ENCODE peak calls at places on chromosomes 6 and 20, in eight cellular contexts. H is caudate nucleus; J is SK-N-SH; Z is AG04450; F is adrenal gland; V is stomach; Y is suprapubic skin; N is effector memory CD4-positive, alpha-beta T cell. B is an unnamed sample.

GRCh38 chr6:63764318-63764916 is 128.8 kb downstream of the PHF3 start:
- DNase-seq in H (no peak), J (no peak), Z (peak), F (no peak), V (no peak), Y (no peak), N (no peak), B (no peak)

GRCh38 chr20:5149892-5150225 is 23.1 kb downstream of the CDS2 start:
- DNase-seq in H (no peak), J (no peak), Z (no peak), F (no peak), V (no peak), Y (no peak), N (no peak), B (no peak)

GRCh38 chr6:140572129-140572528 is 1197.7 kb upstream of the CITED2 start:
- DNase-seq in H (no peak), J (no peak), Z (peak), F (peak), V (no peak), Y (no peak), N (no peak), B (no peak)

GRCh38 chr6:108568101-108568500 is 7.4 kb downstream of the FOXO3 start:
- DNase-seq in H (no peak), J (no peak), Z (no peak), F (no peak), V (no peak), Y (no peak), N (no peak), B (no peak)

GRCh38 chr20:18679020-18679419 is 91.2 kb downstream of the DTD1 start:
- DNase-seq in H (no peak), J (no peak), Z (no peak), F (no peak), V (peak), Y (no peak), N (no peak), B (no peak)

GRCh38 chr6:133701633-133702331 is 187.1 kb upstream of the TCF21 start:
- DNase-seq in H (no peak), J (no peak), Z (no peak), F (peak), V (no peak), Y (no peak), N (no peak), B (no peak)

GRCh38 chr6:130421567-130421966 is 55.8 kb downstream of the TMEM200A start:
- DNase-seq in H (no peak), J (no peak), Z (peak), F (no peak), V (no peak), Y (no peak), N (no peak), B (no peak)

GRCh38 chr6:2468601-2468955 is 223.2 kb upstream of the GMDS start:
- DNase-seq in H (no peak), J (no peak), Z (no peak), F (no peak), V (no peak), Y (no peak), N (no peak), B (no peak)

GRCh38 chr6:43273707-43274106 is 24.4 kb upstream of the SLC22A7 start:
- DNase-seq in H (no peak), J (no peak), Z (no peak), F (no peak), V (no peak), Y (no peak), N (no peak), B (no peak)

GRCh38 chr6:125742433-125743120 is 6.9 kb upstream of the HEY2 start:
- DNase-seq in H (no peak), J (no peak), Z (no peak), F (no peak), V (no peak), Y (no peak), N (no peak), B (no peak)

GRCh38 chr20:8132015-8132631 is at the start of gene PLCB1:
- DNase-seq in H (peak), J (peak), Z (peak), F (peak), V (peak), Y (peak), N (peak), B (peak)

GRCh38 chr20:14445310-14445709 is 107.9 kb upstream of the FLRT3 start:
- DNase-seq in H (no peak), J (no peak), Z (peak), F (no peak), V (no peak), Y (no peak), N (no peak), B (no peak)

GRCh38 chr6:683742-684440 is 9.0 kb downstream of the EXOC2 start:
- DNase-seq in H (no peak), J (peak), Z (peak), F (no peak), V (no peak), Y (no peak), N (no peak), B (peak)

GRCh38 chr20:1273366-1273765 is 7.3 kb downstream of the SNPH start:
- DNase-seq in H (no peak), J (no peak), Z (no peak), F (no peak), V (no peak), Y (no peak), N (no peak), B (no peak)

GRCh38 chr6:3608159-3608558 is 143.4 kb downstream of the PXDC1 start:
- DNase-seq in H (no peak), J (no peak), Z (no peak), F (no peak), V (no peak), Y (no peak), N (no peak), B (no peak)

GRCh38 chr20:25031241-25031640 is 26.7 kb downstream of the ACSS1 start:
- DNase-seq in H (no peak), J (no peak), Z (no peak), F (no peak), V (no peak), Y (no peak), N (no peak), B (no peak)

GRCh38 chr20:20946122-20946759 is 159.9 kb downstream of the LINC00237 start:
- DNase-seq in H (no peak), J (no peak), Z (no peak), F (no peak), V (no peak), Y (no peak), N (no peak), B (no peak)

GRCh38 chr6:151370509-151371078 is 20.8 kb downstream of the ZBTB2 start:
- DNase-seq in H (no peak), J (no peak), Z (no peak), F (no peak), V (no peak), Y (no peak), N (no peak), B (peak)

GRCh38 chr6:165571721-165572132 is 91.3 kb downstream of the PDE10A start:
- DNase-seq in H (no peak), J (no peak), Z (no peak), F (no peak), V (no peak), Y (no peak), N (no peak), B (no peak)

GRCh38 chr6:136236491-136237293 is 13.4 kb downstream of the MTFR2 start:
- DNase-seq in H (no peak), J (no peak), Z (no peak), F (no peak), V (no peak), Y (no peak), N (no peak), B (peak)

GRCh38 chr20:1721687-1722512 is 64.3 kb upstream of the SIRPG start:
- DNase-seq in H (no peak), J (no peak), Z (no peak), F (no peak), V (no peak), Y (no peak), N (no peak), B (peak)

GRCh38 chr20:32232487-32232886 is 24.8 kb downstream of the POFUT1 start:
- DNase-seq in H (no peak), J (no peak), Z (no peak), F (no peak), V (no peak), Y (no peak), N (no peak), B (no peak)

GRCh38 chr6:41937472-41937871 is 4.1 kb downstream of the CCND3 start:
- DNase-seq in H (no peak), J (no peak), Z (no peak), F (no peak), V (no peak), Y (no peak), N (no peak), B (no peak)
- H3K27ac ChIP-seq in H (no peak), J (no peak), Z (no peak), F (peak), V (peak), Y (no peak), N (peak), B (no peak)

GRCh38 chr20:41392295-41392694 is 25.7 kb upstream of the EMILIN3 start:
- DNase-seq in H (no peak), J (no peak), Z (no peak), F (no peak), V (no peak), Y (no peak), N (no peak), B (no peak)
- H3K27ac ChIP-seq in H (peak), J (no peak), Z (no peak), F (peak), V (no peak), Y (peak), N (no peak), B (peak)

GRCh38 chr6:138309695-138310094 is 68.0 kb upstream of the SMIM28 start:
- DNase-seq in H (no peak), J (no peak), Z (no peak), F (no peak), V (no peak), Y (no peak), N (no peak), B (no peak)

GRCh38 chr6:138311268-138311667 is 66.4 kb upstream of the SMIM28 start:
- DNase-seq in H (no peak), J (no peak), Z (no peak), F (no peak), V (no peak), Y (no peak), N (no peak), B (no peak)

GRCh38 chr6:138308728-138309110 is 69.0 kb upstream of the SMIM28 start:
- DNase-seq in H (no peak), J (no peak), Z (no peak), F (no peak), V (no peak), Y (no peak), N (no peak), B (no peak)

GRCh38 chr6:138307816-138308727 is 69.6 kb upstream of the SMIM28 start:
- DNase-seq in H (peak), J (no peak), Z (no peak), F (no peak), V (peak), Y (no peak), N (no peak), B (no peak)

GRCh38 chr6:138310294-138310693 is 67.4 kb upstream of the SMIM28 start:
- DNase-seq in H (no peak), J (no peak), Z (no peak), F (no peak), V (no peak), Y (no peak), N (no peak), B (no peak)
- H3K27ac ChIP-seq in H (no peak), J (no peak), Z (no peak), F (no peak), V (no peak), Y (no peak), N (no peak), B (no peak)

GRCh38 chr6:131980338-131980790 is 29.2 kb upstream of the CCN2 start:
- DNase-seq in H (no peak), J (no peak), Z (no peak), F (no peak), V (no peak), Y (no peak), N (no peak), B (no peak)
- H3K27ac ChIP-seq in H (no peak), J (peak), Z (no peak), F (no peak), V (peak), Y (no peak), N (no peak), B (no peak)

DNA sequence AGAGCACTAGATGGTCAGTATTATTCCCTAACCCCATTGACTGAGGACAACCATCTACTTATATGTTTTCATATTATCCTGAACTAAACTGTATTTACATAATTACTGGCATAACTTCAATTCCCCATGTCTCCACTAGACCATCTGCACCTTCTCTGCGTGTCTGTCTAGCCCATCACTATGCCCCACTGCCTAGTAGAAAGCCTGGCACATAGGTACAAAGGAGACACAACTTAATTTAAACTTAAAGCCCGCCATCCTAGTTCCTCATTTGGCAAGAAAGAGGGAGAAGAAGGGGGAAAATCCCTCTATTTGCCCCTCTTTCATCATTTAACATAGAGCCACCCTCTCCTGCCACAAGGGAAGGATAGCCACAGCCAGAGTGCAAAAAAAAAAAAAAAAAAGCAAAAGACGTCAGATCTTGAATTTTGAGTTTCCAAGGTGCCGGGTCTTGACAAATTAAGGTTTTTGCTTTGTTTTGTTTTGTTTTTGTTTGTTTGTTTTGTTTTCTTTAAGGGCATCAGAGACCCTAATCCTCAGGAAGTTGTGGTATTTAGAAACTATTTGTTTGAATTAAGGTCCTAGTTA is 1.8 kb downstream of the PKIG start:
- DNase-seq in H (no peak), J (no peak), Z (no peak), F (no peak), V (no peak), Y (no peak), N (no peak), B (no peak)
- H3K27ac ChIP-seq in H (no peak), J (no peak), Z (no peak), F (no peak), V (peak), Y (no peak), N (no peak), B (no peak)

GRCh38 chr6:37137201-37137880 is 32.6 kb upstream of the PIM1 start:
- DNase-seq in H (no peak), J (peak), Z (peak), F (no peak), V (no peak), Y (no peak), N (peak), B (peak)

GRCh38 chr6:37134622-37135191 is 35.2 kb upstream of the PIM1 start:
- DNase-seq in H (no peak), J (no peak), Z (peak), F (peak), V (peak), Y (no peak), N (peak), B (no peak)

GRCh38 chr6:37137881-37138568 is 31.9 kb upstream of the PIM1 start:
- DNase-seq in H (no peak), J (no peak), Z (peak), F (no peak), V (no peak), Y (no peak), N (no peak), B (peak)

GRCh38 chr6:37135835-37136694 is 33.9 kb upstream of the PIM1 start:
- DNase-seq in H (no peak), J (no peak), Z (no peak), F (no peak), V (no peak), Y (no peak), N (no peak), B (no peak)

GRCh38 chr6:37136821-37137200 is 33.1 kb upstream of the PIM1 start:
- DNase-seq in H (no peak), J (no peak), Z (no peak), F (no peak), V (no peak), Y (no peak), N (no peak), B (no peak)
- H3K27ac ChIP-seq in H (no peak), J (peak), Z (peak), F (no peak), V (peak), Y (peak), N (no peak), B (peak)

GRCh38 chr6:31580446-31580755 is 1.8 kb downstream of the LTB start:
- DNase-seq in H (no peak), J (no peak), Z (no peak), F (no peak), V (no peak), Y (no peak), N (no peak), B (no peak)
- H3K27ac ChIP-seq in H (no peak), J (no peak), Z (no peak), F (peak), V (peak), Y (no peak), N (peak), B (no peak)

DNA sequence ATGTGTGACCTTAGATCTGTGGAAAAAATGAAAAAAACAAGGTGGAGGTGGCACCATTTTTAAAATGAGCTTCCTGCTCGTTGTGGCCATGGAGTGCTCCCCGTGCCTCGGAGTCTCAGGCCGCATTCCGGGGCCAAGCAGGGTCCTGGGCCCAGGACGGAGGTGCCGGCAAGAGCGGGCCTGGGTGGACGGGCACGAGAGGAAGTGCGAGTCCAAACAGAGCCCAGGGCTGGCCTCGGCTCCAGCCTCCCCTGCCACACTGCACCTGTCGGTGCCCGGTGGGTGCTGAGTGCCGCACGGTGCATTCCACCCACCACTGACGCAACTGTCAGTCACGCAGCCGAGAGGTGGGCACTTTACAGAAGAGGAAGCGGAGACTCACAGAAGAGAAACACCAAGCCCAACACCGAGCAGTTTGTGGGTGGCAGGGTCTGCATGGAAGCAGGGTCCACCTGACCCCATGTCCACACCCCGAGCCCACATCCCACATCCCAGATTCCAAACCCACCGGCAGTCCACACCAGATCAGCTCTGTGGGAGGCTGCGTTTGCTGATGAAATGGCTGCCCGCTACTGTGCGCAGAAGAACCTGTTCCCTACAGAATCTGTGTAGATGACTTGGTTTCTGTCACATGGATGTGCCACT is 97.7 kb downstream of the PSMB1 start:
- DNase-seq in H (no peak), J (no peak), Z (no peak), F (no peak), V (no peak), Y (peak), N (no peak), B (peak)
- H3K27ac ChIP-seq in H (no peak), J (no peak), Z (no peak), F (no peak), V (no peak), Y (no peak), N (no peak), B (no peak)

B was measured in endodermal cell.